ENCODE peak calls at places on chromosomes 11 and 22, in seven cellular contexts. One of them, this sample, is unnamed.

GRCh38 chr11:62400281-62400680 is 18.6 kb upstream of the SCGB1A1 start:
- DNase-seq in PC-3: no peak
- DNase-seq in mucosa of descending colon: peak; percentile 21
- DNase-seq in lower lobe of right lung: no peak
- DNase-seq in ovary: no peak
- DNase-seq in IMR-90: no peak
- DNase-seq in cardiac muscle cell: no peak
- DNase-seq in this sample: no peak

GRCh38 chr11:6609502-6610015 is 2.5 kb downstream of the TAF10 start:
- DNase-seq in PC-3: no peak
- DNase-seq in mucosa of descending colon: no peak
- DNase-seq in lower lobe of right lung: no peak
- DNase-seq in ovary: peak; percentile 8
- DNase-seq in IMR-90: no peak
- DNase-seq in cardiac muscle cell: no peak
- DNase-seq in this sample: no peak

GRCh38 chr11:73268671-73269271 is 3.4 kb upstream of the P2RY6 start:
- DNase-seq in PC-3: no peak
- DNase-seq in mucosa of descending colon: peak; percentile 32
- DNase-seq in lower lobe of right lung: no peak
- DNase-seq in ovary: no peak
- DNase-seq in IMR-90: no peak
- DNase-seq in cardiac muscle cell: no peak
- DNase-seq in this sample: no peak

GRCh38 chr11:62665630-62666258 is 632 bp downstream of the CSKMT start:
- DNase-seq in PC-3: no peak
- DNase-seq in mucosa of descending colon: peak; percentile 81
- DNase-seq in lower lobe of right lung: peak; percentile 66
- DNase-seq in ovary: peak; percentile 65
- DNase-seq in IMR-90: peak; percentile 66
- DNase-seq in cardiac muscle cell: peak; percentile 78
- DNase-seq in this sample: peak; percentile 55

GRCh38 chr11:20087118-20087521 is 73.2 kb downstream of the DBX1 start:
- DNase-seq in PC-3: no peak
- DNase-seq in mucosa of descending colon: no peak
- DNase-seq in lower lobe of right lung: no peak
- DNase-seq in ovary: no peak
- DNase-seq in IMR-90: peak; percentile 76
- DNase-seq in cardiac muscle cell: no peak
- DNase-seq in this sample: no peak

GRCh38 chr11:115760528-115760837 is 256.3 kb upstream of the CADM1 start:
- DNase-seq in PC-3: no peak
- DNase-seq in mucosa of descending colon: no peak
- DNase-seq in lower lobe of right lung: no peak
- DNase-seq in ovary: peak; percentile 17
- DNase-seq in IMR-90: no peak
- DNase-seq in cardiac muscle cell: no peak
- DNase-seq in this sample: no peak

GRCh38 chr11:31947051-31947450 is 135.9 kb upstream of the PAX6 start:
- DNase-seq in PC-3: peak; percentile 29
- DNase-seq in mucosa of descending colon: no peak
- DNase-seq in lower lobe of right lung: no peak
- DNase-seq in ovary: no peak
- DNase-seq in IMR-90: no peak
- DNase-seq in cardiac muscle cell: no peak
- DNase-seq in this sample: no peak

GRCh38 chr22:44112191-44112590 is 68.5 kb upstream of the PARVG start:
- DNase-seq in PC-3: no peak
- DNase-seq in mucosa of descending colon: no peak
- DNase-seq in lower lobe of right lung: no peak
- DNase-seq in ovary: no peak
- DNase-seq in IMR-90: no peak
- DNase-seq in cardiac muscle cell: no peak
- DNase-seq in this sample: no peak

GRCh38 chr11:27124514-27125264 is 84.1 kb downstream of the BBOX1 start:
- DNase-seq in PC-3: no peak
- DNase-seq in mucosa of descending colon: no peak
- DNase-seq in lower lobe of right lung: no peak
- DNase-seq in ovary: no peak
- DNase-seq in IMR-90: peak; percentile 42
- DNase-seq in cardiac muscle cell: no peak
- DNase-seq in this sample: no peak

GRCh38 chr22:32634424-32634981 is 159.9 kb downstream of the FBXO7 start:
- DNase-seq in PC-3: no peak
- DNase-seq in mucosa of descending colon: no peak
- DNase-seq in lower lobe of right lung: no peak
- DNase-seq in ovary: no peak
- DNase-seq in IMR-90: no peak
- DNase-seq in cardiac muscle cell: no peak
- DNase-seq in this sample: no peak

GRCh38 chr11:35389112-35389511 is 30.2 kb downstream of the SLC1A2 start:
- DNase-seq in PC-3: no peak
- DNase-seq in mucosa of descending colon: no peak
- DNase-seq in lower lobe of right lung: no peak
- DNase-seq in ovary: no peak
- DNase-seq in IMR-90: no peak
- DNase-seq in cardiac muscle cell: no peak
- DNase-seq in this sample: no peak

GRCh38 chr11:112665291-112665690 is 295.9 kb upstream of the NCAM1 start:
- DNase-seq in PC-3: no peak
- DNase-seq in mucosa of descending colon: no peak
- DNase-seq in lower lobe of right lung: no peak
- DNase-seq in ovary: no peak
- DNase-seq in IMR-90: no peak
- DNase-seq in cardiac muscle cell: no peak
- DNase-seq in this sample: no peak

GRCh38 chr22:28955817-28956216 is 72.4 kb downstream of the ZNRF3 start:
- DNase-seq in PC-3: no peak
- DNase-seq in mucosa of descending colon: no peak
- DNase-seq in lower lobe of right lung: no peak
- DNase-seq in ovary: no peak
- DNase-seq in IMR-90: no peak
- DNase-seq in cardiac muscle cell: no peak
- DNase-seq in this sample: peak; percentile 59

GRCh38 chr11:11036185-11037161 is 178.6 kb upstream of the ZBED5 start:
- DNase-seq in PC-3: peak; percentile 66
- DNase-seq in mucosa of descending colon: no peak
- DNase-seq in lower lobe of right lung: no peak
- DNase-seq in ovary: no peak
- DNase-seq in IMR-90: peak; percentile 66
- DNase-seq in cardiac muscle cell: peak; percentile 86
- DNase-seq in this sample: peak; percentile 27

GRCh38 chr22:29002603-29003002 is 59.0 kb downstream of the C22orf31 start:
- DNase-seq in PC-3: no peak
- DNase-seq in mucosa of descending colon: no peak
- DNase-seq in lower lobe of right lung: no peak
- DNase-seq in ovary: no peak
- DNase-seq in IMR-90: no peak
- DNase-seq in cardiac muscle cell: no peak
- DNase-seq in this sample: no peak

GRCh38 chr11:63851354-63851753 is 12.4 kb downstream of the MARK2 start:
- DNase-seq in PC-3: no peak
- DNase-seq in mucosa of descending colon: peak; percentile 15
- DNase-seq in lower lobe of right lung: no peak
- DNase-seq in ovary: no peak
- DNase-seq in IMR-90: no peak
- DNase-seq in cardiac muscle cell: no peak
- DNase-seq in this sample: no peak
- H3K4me3 ChIP-seq in PC-3: no peak overlapping the region
- H3K4me3 ChIP-seq in mucosa of descending colon: no peak overlapping the region
- H3K4me3 ChIP-seq in lower lobe of right lung: no peak overlapping the region
- H3K4me3 ChIP-seq in ovary: no peak overlapping the region
- H3K4me3 ChIP-seq in IMR-90: no peak overlapping the region
- H3K4me3 ChIP-seq in cardiac muscle cell: no peak overlapping the region
- H3K4me3 ChIP-seq in this sample: peak overlapping the region; percentile 9

GRCh38 chr11:75160880-75161279 is 10.0 kb downstream of the SLCO2B1 start:
- DNase-seq in PC-3: no peak
- DNase-seq in mucosa of descending colon: no peak
- DNase-seq in lower lobe of right lung: no peak
- DNase-seq in ovary: no peak
- DNase-seq in IMR-90: no peak
- DNase-seq in cardiac muscle cell: no peak
- DNase-seq in this sample: no peak

GRCh38 chr11:75158241-75158640 is 7.3 kb downstream of the SLCO2B1 start:
- DNase-seq in PC-3: no peak
- DNase-seq in mucosa of descending colon: no peak
- DNase-seq in lower lobe of right lung: no peak
- DNase-seq in ovary: no peak
- DNase-seq in IMR-90: no peak
- DNase-seq in cardiac muscle cell: no peak
- DNase-seq in this sample: no peak

GRCh38 chr11:75160328-75160757 is 9.4 kb downstream of the SLCO2B1 start:
- DNase-seq in PC-3: no peak
- DNase-seq in mucosa of descending colon: no peak
- DNase-seq in lower lobe of right lung: no peak
- DNase-seq in ovary: no peak
- DNase-seq in IMR-90: no peak
- DNase-seq in cardiac muscle cell: no peak
- DNase-seq in this sample: no peak

GRCh38 chr11:75161506-75161905 is 10.6 kb downstream of the SLCO2B1 start:
- DNase-seq in PC-3: no peak
- DNase-seq in mucosa of descending colon: no peak
- DNase-seq in lower lobe of right lung: no peak
- DNase-seq in ovary: no peak
- DNase-seq in IMR-90: no peak
- DNase-seq in cardiac muscle cell: no peak
- DNase-seq in this sample: no peak

DNA sequence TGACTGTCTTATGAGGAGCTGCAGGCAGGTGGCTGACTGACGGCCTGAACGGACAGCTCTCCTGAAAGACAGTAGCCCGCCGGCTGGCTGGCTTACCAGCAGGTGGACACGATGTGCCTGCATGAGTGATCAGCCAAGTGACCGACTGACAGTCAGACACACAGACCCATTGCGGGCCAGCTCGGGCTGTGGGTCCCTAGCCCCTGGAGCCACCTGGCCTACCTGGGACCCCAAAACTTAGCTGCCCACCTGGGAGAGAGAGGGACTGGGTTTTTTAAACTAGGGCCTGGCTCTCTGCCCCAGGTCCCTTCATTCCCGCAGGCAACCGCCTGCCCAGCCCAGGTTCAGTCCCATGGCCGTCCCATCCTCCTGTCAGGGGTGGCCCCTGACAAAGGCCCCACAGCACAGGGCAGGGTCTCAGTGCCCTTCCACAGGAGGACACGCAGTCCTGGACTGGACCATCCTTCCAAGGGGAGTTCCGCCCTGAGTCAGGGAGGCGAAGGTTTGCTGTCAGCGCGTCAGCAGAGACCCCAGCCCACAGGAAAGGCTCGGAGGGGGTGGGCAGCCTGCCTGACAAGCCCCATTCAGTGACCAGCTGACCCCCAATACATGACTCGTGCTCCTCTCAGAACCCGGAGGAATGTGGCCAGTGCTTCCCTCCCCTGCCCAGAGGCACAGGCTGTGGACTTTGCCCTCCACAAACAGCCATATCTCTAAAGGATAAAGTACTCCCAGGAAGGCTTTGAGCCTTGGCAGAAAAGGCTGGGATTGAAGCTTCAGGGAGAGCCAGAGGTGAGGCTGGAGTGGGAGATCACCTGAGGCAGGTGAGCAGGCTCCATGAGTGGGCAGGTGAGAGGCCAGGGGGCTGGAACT is 8.4 kb downstream of the SLCO2B1 start:
- DNase-seq in PC-3: no peak
- DNase-seq in mucosa of descending colon: peak; percentile 70
- DNase-seq in lower lobe of right lung: no peak
- DNase-seq in ovary: no peak
- DNase-seq in IMR-90: no peak
- DNase-seq in cardiac muscle cell: no peak
- DNase-seq in this sample: no peak
- H3K4me1 ChIP-seq in PC-3: no peaks in the 10 kb centered on the region
- H3K4me1 ChIP-seq in mucosa of descending colon: peaks cover 50% of the 10 kb centered on the region
- H3K4me1 ChIP-seq in lower lobe of right lung: peaks cover 75% of the 10 kb centered on the region
- H3K4me1 ChIP-seq in ovary: no peaks in the 10 kb centered on the region
- H3K4me1 ChIP-seq in IMR-90: no peaks in the 10 kb centered on the region
- H3K4me1 ChIP-seq in cardiac muscle cell: no peaks in the 10 kb centered on the region
- H3K4me1 ChIP-seq in this sample: no peaks in the 10 kb centered on the region

DNA sequence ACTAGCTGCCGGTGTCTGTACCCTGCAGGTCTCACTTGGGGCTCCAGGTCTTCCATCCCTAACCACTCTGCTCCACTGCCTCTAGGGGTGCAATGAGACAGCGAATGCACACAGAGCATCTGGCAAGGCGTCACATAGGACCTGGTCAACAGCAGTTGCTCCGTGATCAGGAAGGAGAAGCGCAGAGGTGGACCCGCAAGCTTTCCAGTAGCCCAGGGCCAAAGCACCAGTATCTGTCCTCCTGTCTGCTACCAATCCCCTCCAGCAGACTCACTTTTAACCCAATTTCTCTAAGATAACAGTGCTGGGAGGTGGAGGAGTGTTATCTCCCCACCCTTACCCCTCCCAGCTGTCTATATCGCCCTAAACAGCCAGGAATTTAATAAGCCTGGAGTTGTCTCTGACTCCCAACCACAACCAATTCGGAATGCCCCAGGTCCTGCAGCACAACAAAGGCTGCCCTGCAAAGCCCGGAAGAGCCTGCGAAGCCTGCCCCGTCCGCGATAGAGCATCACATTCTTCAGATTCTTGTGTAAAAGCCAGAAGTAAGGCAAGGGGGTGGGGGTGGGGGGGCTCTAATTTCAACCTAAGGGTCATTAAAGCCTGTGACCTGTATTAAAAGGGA is 19.3 kb downstream of the MYH9 start:
- DNase-seq in PC-3: peak; percentile 78
- DNase-seq in mucosa of descending colon: no peak
- DNase-seq in lower lobe of right lung: no peak
- DNase-seq in ovary: no peak
- DNase-seq in IMR-90: peak; percentile 78
- DNase-seq in cardiac muscle cell: peak; percentile 76
- DNase-seq in this sample: peak; percentile 63
- TF ChIP-seq CTCF in PC-3: peak; percentile 35
- TF ChIP-seq CTCF in mucosa of descending colon: no peak
- TF ChIP-seq CTCF in lower lobe of right lung: peak; percentile 21
- TF ChIP-seq CTCF in ovary: no peak
- TF ChIP-seq CTCF in IMR-90: peak; percentile 23
- TF ChIP-seq CTCF in cardiac muscle cell: peak; percentile 28
- TF ChIP-seq CTCF in this sample: no peak

GRCh38 chr11:64339754-64340408 is at the start of gene CCDC88B:
- DNase-seq in PC-3: no peak
- DNase-seq in mucosa of descending colon: peak; percentile 95
- DNase-seq in lower lobe of right lung: peak; percentile 90
- DNase-seq in ovary: no peak
- DNase-seq in IMR-90: no peak
- DNase-seq in cardiac muscle cell: no peak
- DNase-seq in this sample: peak; percentile 93

GRCh38 chr11:64339319-64339718 is 685 bp upstream of the CCDC88B start:
- DNase-seq in PC-3: no peak
- DNase-seq in mucosa of descending colon: no peak
- DNase-seq in lower lobe of right lung: no peak
- DNase-seq in ovary: no peak
- DNase-seq in IMR-90: no peak
- DNase-seq in cardiac muscle cell: no peak
- DNase-seq in this sample: no peak

GRCh38 chr11:64341851-64342791 is 2.1 kb downstream of the CCDC88B start:
- DNase-seq in PC-3: peak; percentile 96
- DNase-seq in mucosa of descending colon: peak; percentile 96
- DNase-seq in lower lobe of right lung: peak; percentile 94
- DNase-seq in ovary: peak; percentile 83
- DNase-seq in IMR-90: peak; percentile 81
- DNase-seq in cardiac muscle cell: peak; percentile 91
- DNase-seq in this sample: peak; percentile 89

GRCh38 chr11:64341429-64341828 is 1.4 kb downstream of the CCDC88B start:
- DNase-seq in PC-3: no peak
- DNase-seq in mucosa of descending colon: peak; percentile 67
- DNase-seq in lower lobe of right lung: no peak
- DNase-seq in ovary: no peak
- DNase-seq in IMR-90: no peak
- DNase-seq in cardiac muscle cell: no peak
- DNase-seq in this sample: no peak

GRCh38 chr11:64340671-64341335 is 799 bp downstream of the CCDC88B start:
- DNase-seq in PC-3: no peak
- DNase-seq in mucosa of descending colon: peak; percentile 89
- DNase-seq in lower lobe of right lung: peak; percentile 83
- DNase-seq in ovary: no peak
- DNase-seq in IMR-90: no peak
- DNase-seq in cardiac muscle cell: peak; percentile 30
- DNase-seq in this sample: peak; percentile 56
- H3K4me3 ChIP-seq in PC-3: no peak overlapping the region
- H3K4me3 ChIP-seq in mucosa of descending colon: no peak overlapping the region
- H3K4me3 ChIP-seq in lower lobe of right lung: peak overlapping the region; percentile 48
- H3K4me3 ChIP-seq in ovary: no peak overlapping the region
- H3K4me3 ChIP-seq in IMR-90: no peak overlapping the region
- H3K4me3 ChIP-seq in cardiac muscle cell: no peak overlapping the region
- H3K4me3 ChIP-seq in this sample: peak overlapping the region; percentile 79

This sample was measured in CD8-positive, alpha-beta T cell.